ENCODE peak calls at places on chromosome 7, in four cellular contexts. Z is right cardiac atrium, I is neuronal stem cell, K is endodermal cell. O is an unnamed sample. For H3K9me3, the result is how much of the 10 kb centered on the place peaks cover.

GRCh38 chr7:92020636-92021035 is 80.0 kb downstream of the AKAP9 start:
- DNase-seq in Z (no peak), I (no peak), K (no peak), O (no peak)

GRCh38 chr7:140005341-140005740 is 57.4 kb downstream of the PARP12 start:
- DNase-seq in Z (no peak), I (no peak), K (no peak), O (no peak)

GRCh38 chr7:112131016-112131415 is 75.2 kb downstream of the DOCK4 start:
- DNase-seq in Z (no peak), I (no peak), K (no peak), O (no peak)

GRCh38 chr7:123157606-123158005 is 42.2 kb downstream of the SLC13A1 start:
- DNase-seq in Z (no peak), I (no peak), K (no peak), O (no peak)

GRCh38 chr7:15602236-15602635 is 40.4 kb upstream of the AGMO start:
- DNase-seq in Z (no peak), I (no peak), K (no peak), O (no peak)

GRCh38 chr7:28032738-28033380 is 147.7 kb downstream of the JAZF1 start:
- DNase-seq in Z (no peak), I (no peak), K (peak), O (no peak)

GRCh38 chr7:93231264-93231663 is 902 bp upstream of the VPS50 start:
- DNase-seq in Z (no peak), I (no peak), K (no peak), O (no peak)

GRCh38 chr7:147052818-147053217 is 936.2 kb downstream of the CNTNAP2 start:
- DNase-seq in Z (no peak), I (no peak), K (no peak), O (no peak)

GRCh38 chr7:39589323-39590111 is 23.3 kb downstream of the YAE1 start:
- DNase-seq in Z (no peak), I (peak), K (peak), O (peak)

GRCh38 chr7:19948160-19948559 is 174.7 kb upstream of the TMEM196 start:
- DNase-seq in Z (no peak), I (no peak), K (no peak), O (no peak)

GRCh38 chr7:36671432-36671829 is 52.9 kb downstream of the AOAH start:
- DNase-seq in Z (no peak), I (no peak), K (no peak), O (no peak)

GRCh38 chr7:37142943-37143342 is 305.7 kb downstream of the ELMO1 start:
- DNase-seq in Z (no peak), I (no peak), K (no peak), O (no peak)

GRCh38 chr7:156903232-156903909 is 10.4 kb upstream of the LMBR1 start:
- DNase-seq in Z (no peak), I (no peak), K (no peak), O (no peak)

GRCh38 chr7:141737118-141737835 is 881 bp upstream of the SSBP1 start:
- DNase-seq in Z (no peak), I (no peak), K (no peak), O (peak)

GRCh38 chr7:149241695-149242094 is 2.2 kb downstream of the ZNF212 start:
- DNase-seq in Z (no peak), I (no peak), K (no peak), O (no peak)

GRCh38 chr7:116139007-116139406 is 71.3 kb upstream of the TES start:
- DNase-seq in Z (no peak), I (peak), K (no peak), O (no peak)

GRCh38 chr7:47291461-47292051 is 290.4 kb downstream of the TNS3 start:
- DNase-seq in Z (no peak), I (no peak), K (no peak), O (no peak)

GRCh38 chr7:139994356-139994755 is 68.4 kb downstream of the PARP12 start:
- DNase-seq in Z (no peak), I (no peak), K (no peak), O (no peak)

GRCh38 chr7:127047521-127047920 is 205.2 kb downstream of the GRM8 start:
- DNase-seq in Z (no peak), I (no peak), K (no peak), O (no peak)

GRCh38 chr7:149199234-149199990 is 4.1 kb downstream of the ZNF282 start:
- DNase-seq in Z (no peak), I (no peak), K (no peak), O (no peak)

GRCh38 chr7:144403102-144403501 is 391 bp downstream of the NOBOX start:
- DNase-seq in Z (no peak), I (no peak), K (no peak), O (no peak)

GRCh38 chr7:130491841-130492518 is at the start of gene MEST:
- DNase-seq in Z (peak), I (no peak), K (peak), O (peak)

GRCh38 chr7:84232653-84233052 is 38.1 kb upstream of the SEMA3A start:
- DNase-seq in Z (no peak), I (no peak), K (no peak), O (no peak)

GRCh38 chr7:47571355-47572100 is 10.4 kb downstream of the TNS3 start:
- DNase-seq in Z (peak), I (no peak), K (peak), O (peak)

GRCh38 chr7:55592492-55592891 is 20.2 kb upstream of the VOPP1 start:
- DNase-seq in Z (no peak), I (no peak), K (no peak), O (no peak)

GRCh38 chr7:22728416-22729029 is 1.5 kb downstream of the IL6 start:
- DNase-seq in Z (no peak), I (no peak), K (peak), O (peak)

GRCh38 chr7:43693687-43694398 is 35.5 kb downstream of the COA1 start:
- DNase-seq in Z (no peak), I (no peak), K (no peak), O (no peak)

GRCh38 chr7:43123457-43123856 is 11.0 kb downstream of the HECW1 start:
- DNase-seq in Z (no peak), I (no peak), K (no peak), O (no peak)

GRCh38 chr7:74707216-74707615 is 49.7 kb downstream of the GTF2I start:
- DNase-seq in Z (no peak), I (no peak), K (no peak), O (no peak)

GRCh38 chr7:121475806-121476205 is 79.7 kb upstream of the FAM3C start:
- DNase-seq in Z (peak), I (no peak), K (no peak), O (no peak)

GRCh38 chr7:64618785-64619456 is 47.0 kb upstream of the ZNF107 start:
- DNase-seq in Z (no peak), I (no peak), K (no peak), O (peak)

GRCh38 chr7:82839555-82839954 is 323.1 kb downstream of the PCLO start:
- DNase-seq in Z (no peak), I (no peak), K (no peak), O (peak)

GRCh38 chr7:135774284-135774683 is 25.7 kb upstream of the FAM180A start:
- DNase-seq in Z (no peak), I (no peak), K (no peak), O (no peak)

GRCh38 chr7:1679326-1679965 is 9.4 kb downstream of the ELFN1 start:
- DNase-seq in Z (no peak), I (no peak), K (peak), O (no peak)

GRCh38 chr7:137891016-137891655 is 44.4 kb upstream of the DGKI start:
- DNase-seq in Z (no peak), I (no peak), K (no peak), O (no peak)

GRCh38 chr7:43195768-43196167 is 83.3 kb downstream of the HECW1 start:
- DNase-seq in Z (no peak), I (no peak), K (no peak), O (no peak)

GRCh38 chr7:151882734-151883133 is 5.8 kb upstream of the PRKAG2 start:
- DNase-seq in Z (no peak), I (no peak), K (no peak), O (no peak)

GRCh38 chr7:55898287-55898686 is 11.0 kb downstream of the ZNF713 start:
- DNase-seq in Z (no peak), I (no peak), K (no peak), O (no peak)

GRCh38 chr7:122884186-122884585 is 2.1 kb downstream of the CADPS2 start:
- DNase-seq in Z (no peak), I (peak), K (no peak), O (no peak)

GRCh38 chr7:151761256-151761655 is 115.7 kb downstream of the PRKAG2 start:
- DNase-seq in Z (no peak), I (no peak), K (peak), O (no peak)

GRCh38 chr7:68244411-68244810 is 1247.8 kb downstream of the TYW1 start:
- DNase-seq in Z (no peak), I (no peak), K (no peak), O (no peak)
- H3K9me3 ChIP-seq in Z (under half), I (under half), K (under half), O (under half)

GRCh38 chr7:50531928-50532327 is 33.3 kb downstream of the DDC start:
- DNase-seq in Z (no peak), I (no peak), K (peak), O (no peak)

GRCh38 chr7:50528266-50529092 is 36.7 kb downstream of the DDC start:
- DNase-seq in Z (no peak), I (no peak), K (peak), O (no peak)

GRCh38 chr7:50530771-50531170 is 34.4 kb downstream of the DDC start:
- DNase-seq in Z (no peak), I (no peak), K (no peak), O (no peak)

GRCh38 chr7:50531401-50531906 is 33.8 kb downstream of the DDC start:
- DNase-seq in Z (no peak), I (no peak), K (peak), O (no peak)

DNA sequence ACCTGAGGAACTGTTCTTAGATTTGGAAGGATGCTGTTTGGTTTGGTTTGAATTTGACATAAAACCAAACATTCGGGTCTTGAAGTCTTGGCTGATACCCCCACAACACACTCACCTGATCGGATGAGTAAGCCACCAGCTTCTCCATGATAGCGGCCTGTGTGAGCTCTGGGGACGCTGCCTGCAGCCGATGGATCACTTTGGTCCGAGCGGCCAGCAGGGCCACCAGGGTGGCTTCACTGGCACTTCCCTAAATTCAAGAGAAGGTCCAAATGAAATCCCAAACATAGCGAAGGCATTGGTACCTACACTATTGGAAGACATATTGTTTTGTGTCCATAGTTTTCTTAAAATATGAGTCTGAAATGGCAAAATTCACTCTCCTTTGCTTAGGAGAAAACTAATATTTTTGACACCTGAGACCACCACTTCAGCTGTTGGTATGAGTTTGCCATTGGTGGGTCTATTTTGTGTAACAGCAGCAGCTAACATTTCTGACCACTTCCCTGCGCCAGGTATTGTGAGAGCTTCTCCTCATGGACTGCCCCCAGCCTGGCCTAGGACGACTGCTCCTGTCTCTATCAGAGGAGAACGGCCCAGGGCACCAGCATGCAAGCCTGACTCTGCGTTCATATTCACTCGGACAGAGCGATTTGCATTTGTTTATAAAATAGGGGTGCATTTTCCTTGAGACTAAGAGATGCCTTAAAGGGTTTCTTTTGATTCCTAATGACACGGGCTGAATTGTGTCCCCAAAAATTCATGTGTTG is 35.9 kb downstream of the DDC start:
- DNase-seq in Z (no peak), I (no peak), K (no peak), O (no peak)
- H3K9me3 ChIP-seq in Z (under half), I (under half), K (under half), O (under half)

DNA sequence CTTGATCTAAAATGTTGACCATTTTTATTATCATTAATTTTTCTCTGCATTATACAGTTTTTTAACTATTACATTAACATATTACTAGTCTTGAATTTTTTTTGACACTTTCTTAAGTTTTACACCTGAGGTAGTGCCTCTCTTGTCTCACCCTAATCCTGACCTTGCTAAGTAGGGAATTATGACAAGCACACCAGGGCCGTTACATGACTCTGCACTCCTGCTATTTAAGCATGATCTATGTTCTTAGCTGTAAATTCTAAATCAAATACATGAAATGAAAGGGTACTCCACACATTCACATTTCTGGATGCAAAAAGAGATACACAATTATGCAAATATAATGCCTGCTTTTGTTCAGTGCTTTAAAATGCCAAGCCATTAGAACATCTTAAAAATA is 23.6 kb downstream of the CPVL start:
- DNase-seq in Z (no peak), I (no peak), K (no peak), O (no peak)
- H3K9me3 ChIP-seq in Z (under half), I (under half), K (under half), O (under half)

DNA sequence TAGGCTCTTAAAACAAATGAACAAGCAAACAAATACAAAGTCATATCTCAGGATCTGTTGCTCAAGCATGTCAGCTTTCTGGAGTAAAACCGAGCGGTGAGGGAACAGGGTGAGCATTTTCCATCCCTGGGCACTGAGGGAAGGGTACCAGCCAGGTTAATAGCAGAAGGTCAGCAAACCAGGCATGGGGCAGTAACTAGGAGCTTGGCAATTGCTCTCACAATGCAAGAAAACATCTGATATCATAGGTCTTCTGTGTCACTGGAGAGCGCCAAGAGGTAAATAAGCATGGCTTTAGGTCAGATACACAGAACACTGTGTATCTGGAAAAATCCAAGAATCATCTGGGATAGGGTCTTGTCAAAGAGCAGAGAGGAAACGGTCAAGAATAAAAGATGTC is 521.7 kb upstream of the AUTS2 start:
- DNase-seq in Z (no peak), I (no peak), K (no peak), O (no peak)
- H3K9me3 ChIP-seq in Z (under half), I (under half), K (under half), O (under half)

GRCh38 chr7:119685906-119686305 is 587.1 kb upstream of the KCND2 start:
- DNase-seq in Z (no peak), I (no peak), K (no peak), O (no peak)
- H3K9me3 ChIP-seq in Z (under half), I (under half), K (under half), O (under half)

GRCh38 chr7:73549176-73549575 is 8.3 kb downstream of the BCL7B start:
- DNase-seq in Z (no peak), I (no peak), K (no peak), O (no peak)
- H3K9me3 ChIP-seq in Z (under half), I (under half), K (under half), O (under half)

O was measured in HAP-1.